ENCODE peak calls at places on chromosomes 16 and 17, in seven cellular contexts. R, V, N, H, A, P and M are unnamed samples.

GRCh38 chr17:2087597-2088211 is 32.8 kb downstream of the HIC1 start:
- DNase-seq in N (no peak), A (no peak), V (peak), R (no peak), H (no peak), P (peak), M (no peak)

GRCh38 chr17:75289832-75290337 is 652 bp upstream of the SLC25A19 start:
- DNase-seq in R (peak), V (peak), H (peak), P (peak), A (no peak), N (peak), M (peak)

GRCh38 chr17:18138065-18138749 is 29.7 kb downstream of the MYO15A start:
- DNase-seq in R (no peak), V (no peak), N (no peak), A (no peak), H (no peak), P (no peak), M (no peak)

GRCh38 chr17:252456-252855 is 71.0 kb upstream of the DOC2B start:
- DNase-seq in R (no peak), V (no peak), P (no peak), H (no peak), N (peak), A (no peak), M (no peak)

GRCh38 chr17:42677921-42678781 is 1.4 kb upstream of the PLEKHH3 start:
- DNase-seq in P (peak), N (peak), A (peak), R (peak), V (peak), H (peak), M (peak)

GRCh38 chr17:350706-351435 is 1.7 kb downstream of the RPH3AL start:
- DNase-seq in V (peak), P (no peak), R (peak), A (peak), H (no peak), N (peak), M (peak)

GRCh38 chr16:77387810-77388209 is 47.0 kb downstream of the ADAMTS18 start:
- DNase-seq in V (no peak), R (no peak), P (no peak), A (no peak), N (no peak), H (no peak), M (no peak)

GRCh38 chr16:70428178-70428998 is 10.5 kb downstream of the ST3GAL2 start:
- DNase-seq in H (peak), V (peak), N (peak), P (peak), R (peak), A (peak), M (peak)

GRCh38 chr16:87897563-87898505 is 28.5 kb upstream of the SLC7A5 start:
- DNase-seq in P (no peak), N (no peak), A (no peak), H (no peak), V (no peak), R (no peak), M (no peak)

GRCh38 chr17:7834554-7834890 is 505 bp downstream of the KDM6B start:
- DNase-seq in V (peak), N (peak), H (peak), P (peak), A (peak), R (peak), M (peak)

GRCh38 chr17:65433592-65433991 is 127.9 kb downstream of the AXIN2 start:
- DNase-seq in N (no peak), H (no peak), R (peak), A (no peak), V (no peak), P (no peak), M (no peak)

GRCh38 chr16:70777496-70777895 is 23.5 kb downstream of the VAC14 start:
- DNase-seq in N (no peak), H (peak), V (no peak), R (no peak), A (no peak), P (no peak), M (no peak)

GRCh38 chr17:80992948-80993624 is 1.4 kb downstream of the CHMP6 start:
- DNase-seq in N (no peak), A (peak), H (no peak), V (no peak), R (no peak), P (no peak), M (no peak)

GRCh38 chr16:46996391-46996790 is 22.9 kb upstream of the DNAJA2 start:
- DNase-seq in P (peak), R (no peak), V (no peak), N (no peak), A (no peak), H (no peak), M (no peak)

GRCh38 chr17:30366536-30366935 is 12.2 kb upstream of the CPD start:
- DNase-seq in V (no peak), N (no peak), R (no peak), P (no peak), A (no peak), H (no peak), M (no peak)

GRCh38 chr16:62036101-62036806 is at the start of gene CDH8:
- DNase-seq in R (no peak), A (peak), P (no peak), H (no peak), V (no peak), N (no peak), M (no peak)

GRCh38 chr16:74896389-74897370 is 88.2 kb downstream of the WDR59 start:
- DNase-seq in R (no peak), P (peak), H (no peak), N (no peak), A (no peak), V (no peak), M (no peak)

GRCh38 chr16:63928421-63928820 is 1193.4 kb downstream of the CDH11 start:
- DNase-seq in P (no peak), H (no peak), A (no peak), N (no peak), R (no peak), V (no peak), M (no peak)

GRCh38 chr17:81056352-81056751 is 21.4 kb downstream of the BAIAP2 start:
- DNase-seq in P (no peak), V (no peak), A (no peak), R (no peak), H (no peak), N (no peak), M (no peak)

GRCh38 chr17:55845385-55845784 is 94.5 kb downstream of the PCTP start:
- DNase-seq in H (peak), V (peak), N (peak), R (no peak), P (no peak), A (peak), M (no peak)

GRCh38 chr17:72336026-72336803 is 215.4 kb downstream of the SOX9 start:
- DNase-seq in R (no peak), H (no peak), P (no peak), N (no peak), V (no peak), A (no peak), M (no peak)

GRCh38 chr16:24580665-24581064 is 41.3 kb downstream of the RBBP6 start:
- DNase-seq in V (no peak), A (peak), H (no peak), P (no peak), R (no peak), N (no peak), M (no peak)

GRCh38 chr17:57259817-57260216 is 3.5 kb downstream of the MSI2 start:
- DNase-seq in R (no peak), N (no peak), A (no peak), P (no peak), H (no peak), V (no peak), M (no peak)

GRCh38 chr17:77475012-77475976 is 334.5 kb downstream of the SEC14L1 start:
- DNase-seq in H (no peak), N (no peak), V (no peak), A (no peak), P (no peak), R (no peak), M (no peak)

DNA sequence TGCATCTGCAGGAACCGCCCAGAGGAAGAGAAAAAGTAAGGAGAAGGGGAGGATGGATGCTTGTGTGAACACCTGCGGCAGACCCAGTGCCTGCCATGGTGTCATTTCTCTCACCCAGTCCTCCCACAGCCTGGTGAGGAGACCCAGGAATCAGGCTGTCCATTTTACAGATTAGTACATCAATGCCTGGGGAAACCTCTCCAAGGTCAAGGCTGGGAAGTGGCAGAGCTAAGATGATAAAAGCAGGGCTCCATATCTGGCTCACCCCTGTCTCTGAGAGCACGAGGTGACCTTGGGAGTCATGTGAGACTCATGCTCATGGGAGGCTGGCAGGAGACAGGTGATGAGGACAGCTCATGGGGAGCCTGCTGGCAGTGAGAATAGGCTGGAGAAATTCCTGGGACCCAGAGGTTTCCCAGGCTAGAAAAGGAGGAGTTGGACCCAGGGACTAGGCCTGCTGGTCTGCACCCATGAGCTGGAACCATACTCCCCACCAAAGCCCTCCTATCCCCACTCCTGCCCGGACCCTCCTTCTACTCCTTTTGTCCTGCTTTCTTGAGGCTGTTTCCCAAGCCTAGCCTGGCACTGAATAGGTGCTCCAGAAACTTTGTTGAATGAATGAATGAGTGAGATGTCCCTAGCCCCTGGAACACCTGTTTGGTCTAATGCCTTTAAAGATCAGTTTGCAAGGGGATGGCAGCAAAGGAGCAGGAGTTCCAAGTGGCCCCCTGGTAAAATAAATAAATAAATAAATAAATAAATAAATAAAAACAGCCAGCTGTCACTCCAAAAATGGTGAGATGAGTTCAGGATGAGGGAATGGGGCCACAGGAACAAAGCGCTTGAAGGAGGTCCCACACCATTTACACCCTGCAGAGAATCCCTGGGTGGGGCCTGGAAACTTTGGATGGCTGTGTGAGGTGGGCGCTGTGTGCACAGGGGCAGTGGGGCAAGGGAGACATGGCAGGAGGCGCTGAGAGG is 1.6 kb downstream of the ZNF629 start:
- DNase-seq in P (no peak), A (no peak), H (no peak), V (no peak), N (no peak), R (no peak), M (no peak)
- H3K4me3 ChIP-seq in P (peak), A (peak), H (no peak), V (no peak), N (peak), R (peak), M (peak)

DNA sequence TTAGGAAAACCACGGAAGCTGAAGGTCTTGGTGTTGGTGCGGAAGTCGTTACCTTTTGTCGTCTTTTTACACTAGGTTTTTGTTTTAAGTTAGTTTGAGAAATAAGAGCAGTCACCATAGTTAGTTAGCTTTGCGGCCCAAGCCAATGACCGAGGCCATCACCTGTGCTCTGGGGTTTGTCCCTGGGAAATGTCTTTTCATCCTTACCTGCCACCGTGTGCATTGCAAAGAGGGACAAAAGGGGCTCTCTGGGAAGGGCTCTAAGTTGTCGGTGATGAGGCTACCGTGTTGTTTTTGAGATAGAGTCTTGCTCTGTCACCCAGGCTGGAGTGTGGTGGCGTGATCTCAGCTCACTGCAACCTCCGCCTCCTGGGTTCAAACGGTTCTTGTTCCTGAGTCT is 49.8 kb downstream of the NDE1 start:
- DNase-seq in P (no peak), A (no peak), V (no peak), N (no peak), R (no peak), H (no peak), M (no peak)
- TF ChIP-seq POLR2AphosphoS5 in P (no peak), A (no peak), V (no peak), N (no peak), R (no peak), H (no peak), M (peak)

GRCh38 chr17:50153650-50154575 is 3.4 kb upstream of the PPP1R9B start:
- DNase-seq in V (no peak), R (peak), H (peak), A (no peak), N (peak), P (peak), M (no peak)

GRCh38 chr17:50152736-50153135 is 2.3 kb upstream of the PPP1R9B start:
- DNase-seq in N (no peak), P (no peak), A (no peak), R (no peak), H (no peak), V (no peak), M (no peak)

GRCh38 chr17:50151041-50151936 is 812 bp upstream of the PPP1R9B start:
- DNase-seq in A (peak), R (peak), P (peak), H (peak), N (peak), V (peak), M (peak)

GRCh38 chr17:50150354-50151040 is at the start of gene PPP1R9B:
- DNase-seq in P (no peak), V (no peak), H (no peak), N (no peak), R (no peak), A (peak), M (no peak)

DNA sequence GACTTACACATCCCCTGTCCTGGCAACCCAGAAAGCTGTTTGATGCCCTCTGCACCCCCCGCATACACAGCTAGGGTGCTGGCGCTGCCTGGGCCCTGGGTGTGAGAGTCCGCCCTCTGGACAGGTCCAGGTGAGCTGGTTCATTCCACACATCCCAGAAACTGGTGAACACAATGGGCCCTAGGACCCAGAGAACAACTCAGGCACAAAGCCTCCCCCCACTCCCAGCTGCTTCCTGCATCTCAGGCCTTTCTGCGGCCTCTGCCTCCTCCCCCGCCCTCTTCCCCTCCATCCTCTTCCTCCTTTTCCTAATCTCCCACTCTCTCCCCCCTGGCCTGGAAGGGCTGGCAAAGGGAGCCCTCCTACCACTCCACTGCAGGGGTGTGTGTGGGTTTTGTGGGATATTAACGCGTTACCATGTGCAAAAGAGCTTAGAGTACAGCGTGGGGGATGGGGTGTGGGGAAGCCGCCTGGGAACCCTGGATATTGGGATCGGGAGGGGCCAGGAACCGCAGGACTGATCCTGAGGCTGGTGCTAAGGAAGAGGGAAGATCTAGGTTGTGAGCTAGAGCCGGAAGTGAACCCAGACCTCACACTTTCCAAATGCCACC is 1.6 kb upstream of the PPP1R9B start:
- DNase-seq in P (peak), R (peak), H (peak), V (peak), N (peak), A (peak), M (no peak)
- H3K4me3 ChIP-seq in P (peak), R (peak), H (peak), V (peak), N (peak), A (peak), M (peak)

GRCh38 chr16:56793504-56793903 is 63.6 kb downstream of the NUP93 start:
- DNase-seq in N (no peak), A (no peak), P (peak), H (no peak), V (no peak), R (no peak), M (no peak)
- TF ChIP-seq POLR2AphosphoS5 in N (no peak), A (no peak), P (no peak), H (no peak), V (no peak), R (no peak), M (no peak)

GRCh38 chr17:67656494-67657203 is 61.1 kb upstream of the NOL11 start:
- DNase-seq in A (no peak), P (no peak), R (no peak), H (no peak), N (no peak), V (no peak), M (no peak)
- H3K4me3 ChIP-seq in A (no peak), P (no peak), R (no peak), H (no peak), N (no peak), V (no peak), M (no peak)

GRCh38 chr16:54521327-54521726 is 234.7 kb upstream of the IRX3 start:
- DNase-seq in H (no peak), A (no peak), V (no peak), P (no peak), R (no peak), N (no peak), M (no peak)

GRCh38 chr16:54522596-54522995 is 236.0 kb upstream of the IRX3 start:
- DNase-seq in P (no peak), N (no peak), H (no peak), V (no peak), R (no peak), A (no peak), M (no peak)

GRCh38 chr16:54517181-54517580 is 230.6 kb upstream of the IRX3 start:
- DNase-seq in H (no peak), V (no peak), A (no peak), P (no peak), R (no peak), N (no peak), M (no peak)

GRCh38 chr16:54525104-54525503 is 238.5 kb upstream of the IRX3 start:
- DNase-seq in P (no peak), R (no peak), H (no peak), A (no peak), V (no peak), N (no peak), M (no peak)

DNA sequence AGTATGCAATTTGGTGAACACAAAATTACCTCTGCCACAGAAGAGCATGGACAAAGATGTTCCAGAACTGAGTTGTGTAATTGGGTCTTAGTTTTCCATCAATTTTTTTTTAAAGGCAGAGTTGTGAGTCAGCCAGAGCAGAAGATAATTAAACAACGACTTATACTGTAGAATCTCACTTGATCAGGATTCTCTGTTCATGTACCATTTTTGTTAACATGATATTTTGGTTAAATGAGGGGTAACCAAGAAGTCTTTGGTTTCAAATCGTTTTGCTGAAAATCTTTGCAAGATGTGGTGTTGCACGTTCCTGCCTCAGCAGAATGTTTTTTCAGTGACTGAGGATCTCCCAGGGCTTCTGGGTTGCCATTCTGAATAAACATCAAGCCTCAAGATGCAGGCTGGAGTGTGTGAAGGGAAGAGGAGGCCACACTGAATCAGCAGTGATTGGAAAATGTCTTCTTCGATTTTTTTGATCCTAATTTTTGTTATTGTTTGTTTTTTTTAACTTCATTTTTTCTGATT is 232.6 kb upstream of the IRX3 start:
- DNase-seq in H (no peak), P (no peak), V (no peak), A (no peak), R (no peak), N (no peak), M (no peak)
- TF ChIP-seq POLR2AphosphoS5 in H (no peak), P (no peak), V (no peak), A (no peak), R (no peak), N (no peak), M (no peak)

GRCh38 chr17:79019631-79020584 is 4.1 kb upstream of the C1QTNF1 start:
- DNase-seq in H (peak), V (peak), R (no peak), A (peak), N (peak), P (peak), M (no peak)
- H3K4me3 ChIP-seq in H (no peak), V (no peak), R (no peak), A (no peak), N (no peak), P (no peak), M (peak)

DNA sequence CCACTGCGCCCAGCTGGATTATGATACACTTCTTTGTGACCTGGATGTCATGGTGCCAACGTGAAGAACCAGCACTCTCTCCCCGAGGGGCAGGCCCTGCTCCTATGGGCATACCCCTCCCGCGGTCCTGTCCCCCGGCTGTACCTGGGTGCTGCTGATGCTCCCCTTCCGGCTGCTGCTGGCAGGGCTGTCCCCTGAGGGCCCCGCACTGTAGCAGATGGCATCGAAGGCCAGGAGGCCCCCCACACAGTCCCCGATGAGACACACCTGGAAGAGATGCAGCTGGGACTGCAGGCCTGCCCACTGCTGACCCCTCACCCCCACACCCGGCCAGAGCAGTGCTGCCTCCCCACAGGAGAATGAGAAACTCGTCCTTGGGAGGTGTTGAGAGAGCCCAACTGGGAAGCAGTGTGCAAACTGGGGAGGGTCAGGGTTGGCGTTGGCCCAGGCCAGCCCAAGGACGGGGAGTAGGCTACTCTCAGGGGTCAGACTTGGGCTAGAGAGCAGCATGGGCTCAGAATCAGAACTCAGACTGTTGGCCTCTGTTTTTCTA is 33.7 kb downstream of the PIMREG start:
- DNase-seq in P (no peak), H (no peak), V (no peak), R (no peak), A (no peak), N (no peak), M (no peak)
- TF ChIP-seq POLR2AphosphoS5 in P (no peak), H (no peak), V (no peak), R (no peak), A (no peak), N (no peak), M (no peak)

GRCh38 chr16:30561212-30561816 is 3.1 kb upstream of the ZNF764 start:
- DNase-seq in A (no peak), R (no peak), H (no peak), N (peak), P (no peak), V (peak), M (no peak)
- H3K4me3 ChIP-seq in A (no peak), R (peak), H (peak), N (peak), P (no peak), V (peak), M (peak)